ENCODE peak calls at places on chromosomes 2 and 18, in ten cellular contexts. One of them, this sample, is unnamed.

GRCh38 chr2:105261061-105261460 is 19.5 kb downstream of the GPR45 start:
- DNase-seq in lower lobe of right lung: no peak
- DNase-seq in germinal center: no peak
- DNase-seq in substantia nigra: no peak
- DNase-seq in HCT116: no peak
- DNase-seq in head of caudate nucleus: no peak
- DNase-seq in Caki2: peak; percentile 77
- DNase-seq in Right ventricle myocardium superior: no peak
- DNase-seq in HEK293T: no peak
- DNase-seq in AG04449: peak; percentile 88
- DNase-seq in this sample: no peak

GRCh38 chr2:36568533-36569246 is 29.3 kb downstream of the FEZ2 start:
- DNase-seq in AG04449: no peak
- DNase-seq in Right ventricle myocardium superior: no peak
- DNase-seq in HEK293T: no peak
- DNase-seq in HCT116: no peak
- DNase-seq in lower lobe of right lung: no peak
- DNase-seq in Caki2: no peak
- DNase-seq in substantia nigra: no peak
- DNase-seq in germinal center: no peak
- DNase-seq in head of caudate nucleus: no peak
- DNase-seq in this sample: no peak

GRCh38 chr2:232310189-232310588 is 68.4 kb upstream of the ALPP start:
- DNase-seq in AG04449: no peak
- DNase-seq in lower lobe of right lung: no peak
- DNase-seq in germinal center: no peak
- DNase-seq in HEK293T: no peak
- DNase-seq in Right ventricle myocardium superior: no peak
- DNase-seq in substantia nigra: no peak
- DNase-seq in Caki2: no peak
- DNase-seq in head of caudate nucleus: peak; percentile 58
- DNase-seq in HCT116: no peak
- DNase-seq in this sample: no peak

GRCh38 chr18:79318142-79318673 is 77.5 kb upstream of the NFATC1 start:
- DNase-seq in germinal center: no peak
- DNase-seq in lower lobe of right lung: no peak
- DNase-seq in HCT116: no peak
- DNase-seq in AG04449: no peak
- DNase-seq in Caki2: no peak
- DNase-seq in HEK293T: no peak
- DNase-seq in Right ventricle myocardium superior: no peak
- DNase-seq in head of caudate nucleus: no peak
- DNase-seq in substantia nigra: no peak
- DNase-seq in this sample: no peak

GRCh38 chr2:221731432-221731831 is 159.3 kb upstream of the EPHA4 start:
- DNase-seq in substantia nigra: no peak
- DNase-seq in lower lobe of right lung: no peak
- DNase-seq in AG04449: no peak
- DNase-seq in HCT116: no peak
- DNase-seq in HEK293T: no peak
- DNase-seq in head of caudate nucleus: no peak
- DNase-seq in Right ventricle myocardium superior: no peak
- DNase-seq in Caki2: peak; percentile 74
- DNase-seq in germinal center: no peak
- DNase-seq in this sample: no peak

GRCh38 chr2:121530210-121530562 is 494 bp upstream of the RNU4ATAC start:
- DNase-seq in germinal center: no peak
- DNase-seq in HCT116: peak; percentile 71
- DNase-seq in Right ventricle myocardium superior: peak; percentile 76
- DNase-seq in lower lobe of right lung: peak; percentile 82
- DNase-seq in substantia nigra: no peak
- DNase-seq in HEK293T: peak; percentile 74
- DNase-seq in AG04449: no peak
- DNase-seq in head of caudate nucleus: peak; percentile 69
- DNase-seq in Caki2: peak; percentile 85
- DNase-seq in this sample: no peak

GRCh38 chr2:24498121-24498520 is 7.1 kb downstream of the NCOA1 start:
- DNase-seq in HCT116: no peak
- DNase-seq in Right ventricle myocardium superior: no peak
- DNase-seq in head of caudate nucleus: no peak
- DNase-seq in germinal center: no peak
- DNase-seq in HEK293T: no peak
- DNase-seq in Caki2: no peak
- DNase-seq in lower lobe of right lung: no peak
- DNase-seq in substantia nigra: no peak
- DNase-seq in AG04449: no peak
- DNase-seq in this sample: no peak

GRCh38 chr2:217314021-217314460 is 454.2 kb upstream of the TNP1 start:
- DNase-seq in lower lobe of right lung: no peak
- DNase-seq in Right ventricle myocardium superior: no peak
- DNase-seq in Caki2: no peak
- DNase-seq in substantia nigra: no peak
- DNase-seq in AG04449: no peak
- DNase-seq in HEK293T: peak; percentile 38
- DNase-seq in germinal center: no peak
- DNase-seq in HCT116: no peak
- DNase-seq in head of caudate nucleus: no peak
- DNase-seq in this sample: no peak

GRCh38 chr2:29072251-29072650 is 2.1 kb downstream of the PCARE start:
- DNase-seq in HCT116: no peak
- DNase-seq in germinal center: no peak
- DNase-seq in Right ventricle myocardium superior: no peak
- DNase-seq in AG04449: no peak
- DNase-seq in Caki2: no peak
- DNase-seq in lower lobe of right lung: no peak
- DNase-seq in substantia nigra: no peak
- DNase-seq in head of caudate nucleus: no peak
- DNase-seq in HEK293T: no peak
- DNase-seq in this sample: no peak

GRCh38 chr2:138090330-138090729 is 126.1 kb downstream of the HNMT start:
- DNase-seq in AG04449: peak; percentile 1
- DNase-seq in Right ventricle myocardium superior: no peak
- DNase-seq in germinal center: no peak
- DNase-seq in lower lobe of right lung: no peak
- DNase-seq in substantia nigra: no peak
- DNase-seq in HEK293T: peak; percentile 17
- DNase-seq in HCT116: peak; percentile 22
- DNase-seq in head of caudate nucleus: no peak
- DNase-seq in Caki2: peak; percentile 45
- DNase-seq in this sample: no peak

GRCh38 chr18:23189099-23189498 is 53.8 kb downstream of the CABLES1 start:
- DNase-seq in Caki2: no peak
- DNase-seq in lower lobe of right lung: no peak
- DNase-seq in HCT116: no peak
- DNase-seq in germinal center: no peak
- DNase-seq in Right ventricle myocardium superior: no peak
- DNase-seq in head of caudate nucleus: no peak
- DNase-seq in HEK293T: no peak
- DNase-seq in AG04449: no peak
- DNase-seq in substantia nigra: no peak
- DNase-seq in this sample: no peak

GRCh38 chr2:165827921-165828276 is 33.9 kb upstream of the GALNT3 start:
- DNase-seq in lower lobe of right lung: no peak
- DNase-seq in Caki2: no peak
- DNase-seq in HEK293T: no peak
- DNase-seq in HCT116: no peak
- DNase-seq in germinal center: no peak
- DNase-seq in Right ventricle myocardium superior: no peak
- DNase-seq in AG04449: no peak
- DNase-seq in head of caudate nucleus: no peak
- DNase-seq in substantia nigra: no peak
- DNase-seq in this sample: no peak

GRCh38 chr2:74261204-74261864 is 62.9 kb downstream of the MTHFD2 start:
- DNase-seq in Caki2: peak; percentile 50
- DNase-seq in Right ventricle myocardium superior: no peak
- DNase-seq in lower lobe of right lung: no peak
- DNase-seq in substantia nigra: no peak
- DNase-seq in AG04449: no peak
- DNase-seq in HEK293T: no peak
- DNase-seq in HCT116: peak; percentile 31
- DNase-seq in germinal center: no peak
- DNase-seq in head of caudate nucleus: peak; percentile 62
- DNase-seq in this sample: no peak

GRCh38 chr18:48723837-48724236 is 185.0 kb downstream of the CTIF start:
- DNase-seq in HCT116: no peak
- DNase-seq in Caki2: no peak
- DNase-seq in head of caudate nucleus: no peak
- DNase-seq in lower lobe of right lung: no peak
- DNase-seq in AG04449: no peak
- DNase-seq in substantia nigra: no peak
- DNase-seq in HEK293T: no peak
- DNase-seq in germinal center: no peak
- DNase-seq in Right ventricle myocardium superior: no peak
- DNase-seq in this sample: no peak

GRCh38 chr18:51622676-51623075 is 425.2 kb upstream of the MEX3C start:
- DNase-seq in substantia nigra: no peak
- DNase-seq in AG04449: no peak
- DNase-seq in Right ventricle myocardium superior: no peak
- DNase-seq in lower lobe of right lung: no peak
- DNase-seq in HCT116: no peak
- DNase-seq in head of caudate nucleus: no peak
- DNase-seq in germinal center: no peak
- DNase-seq in Caki2: no peak
- DNase-seq in HEK293T: no peak
- DNase-seq in this sample: no peak

GRCh38 chr18:46677609-46678470 is 20.8 kb upstream of the LOXHD1 start:
- DNase-seq in Caki2: peak; percentile 4
- DNase-seq in Right ventricle myocardium superior: no peak
- DNase-seq in head of caudate nucleus: no peak
- DNase-seq in lower lobe of right lung: no peak
- DNase-seq in AG04449: no peak
- DNase-seq in substantia nigra: no peak
- DNase-seq in germinal center: peak; percentile 23
- DNase-seq in HCT116: peak; percentile 2
- DNase-seq in HEK293T: no peak
- DNase-seq in this sample: no peak

GRCh38 chr2:144517825-144518699 is 1.9 kb downstream of the ZEB2 start:
- DNase-seq in HCT116: no peak
- DNase-seq in head of caudate nucleus: no peak
- DNase-seq in Right ventricle myocardium superior: peak; percentile 39
- DNase-seq in substantia nigra: no peak
- DNase-seq in Caki2: no peak
- DNase-seq in AG04449: no peak
- DNase-seq in HEK293T: no peak
- DNase-seq in lower lobe of right lung: no peak
- DNase-seq in germinal center: peak; percentile 44
- DNase-seq in this sample: peak; percentile 47

GRCh38 chr2:201259216-201259615 is 1.1 kb upstream of the CASP8 start:
- DNase-seq in HEK293T: no peak
- DNase-seq in HCT116: no peak
- DNase-seq in germinal center: no peak
- DNase-seq in Caki2: peak; percentile 35
- DNase-seq in head of caudate nucleus: no peak
- DNase-seq in Right ventricle myocardium superior: no peak
- DNase-seq in AG04449: no peak
- DNase-seq in substantia nigra: no peak
- DNase-seq in lower lobe of right lung: no peak
- DNase-seq in this sample: no peak

GRCh38 chr2:96325038-96325883 is at the start of gene ITPRIPL1:
- DNase-seq in lower lobe of right lung: no peak
- DNase-seq in HCT116: no peak
- DNase-seq in germinal center: peak; percentile 52
- DNase-seq in HEK293T: peak; percentile 58
- DNase-seq in Caki2: no peak
- DNase-seq in AG04449: no peak
- DNase-seq in head of caudate nucleus: no peak
- DNase-seq in Right ventricle myocardium superior: no peak
- DNase-seq in substantia nigra: no peak
- DNase-seq in this sample: no peak

GRCh38 chr2:176789751-176790150 is 422.8 kb upstream of the HNRNPA3 start:
- DNase-seq in Right ventricle myocardium superior: no peak
- DNase-seq in lower lobe of right lung: no peak
- DNase-seq in head of caudate nucleus: no peak
- DNase-seq in AG04449: no peak
- DNase-seq in HEK293T: no peak
- DNase-seq in substantia nigra: no peak
- DNase-seq in Caki2: no peak
- DNase-seq in HCT116: no peak
- DNase-seq in germinal center: no peak
- DNase-seq in this sample: no peak

GRCh38 chr2:101827246-101827645 is 129.7 kb downstream of the MAP4K4 start:
- DNase-seq in Right ventricle myocardium superior: no peak
- DNase-seq in lower lobe of right lung: no peak
- DNase-seq in substantia nigra: no peak
- DNase-seq in HEK293T: no peak
- DNase-seq in germinal center: no peak
- DNase-seq in head of caudate nucleus: no peak
- DNase-seq in Caki2: peak; percentile 70
- DNase-seq in HCT116: no peak
- DNase-seq in AG04449: peak; percentile 75
- DNase-seq in this sample: no peak

GRCh38 chr2:110731064-110731463 is 1.3 kb upstream of the ACOXL start:
- DNase-seq in germinal center: no peak
- DNase-seq in lower lobe of right lung: no peak
- DNase-seq in Caki2: no peak
- DNase-seq in HEK293T: no peak
- DNase-seq in HCT116: no peak
- DNase-seq in substantia nigra: no peak
- DNase-seq in head of caudate nucleus: no peak
- DNase-seq in AG04449: no peak
- DNase-seq in Right ventricle myocardium superior: no peak
- DNase-seq in this sample: no peak

GRCh38 chr2:110852541-110853263 is 120.3 kb downstream of the ACOXL start:
- DNase-seq in Caki2: no peak
- DNase-seq in HEK293T: no peak
- DNase-seq in head of caudate nucleus: no peak
- DNase-seq in germinal center: no peak
- DNase-seq in AG04449: no peak
- DNase-seq in lower lobe of right lung: no peak
- DNase-seq in Right ventricle myocardium superior: no peak
- DNase-seq in substantia nigra: no peak
- DNase-seq in HCT116: no peak
- DNase-seq in this sample: no peak

GRCh38 chr2:21559354-21559753 is 435.6 kb downstream of the TDRD15 start:
- DNase-seq in lower lobe of right lung: no peak
- DNase-seq in head of caudate nucleus: no peak
- DNase-seq in AG04449: no peak
- DNase-seq in substantia nigra: no peak
- DNase-seq in HEK293T: no peak
- DNase-seq in germinal center: no peak
- DNase-seq in HCT116: no peak
- DNase-seq in Right ventricle myocardium superior: no peak
- DNase-seq in Caki2: no peak
- DNase-seq in this sample: no peak

GRCh38 chr2:109142416-109143210 is 13.6 kb downstream of the SH3RF3 start:
- DNase-seq in AG04449: no peak
- DNase-seq in head of caudate nucleus: no peak
- DNase-seq in substantia nigra: no peak
- DNase-seq in Caki2: no peak
- DNase-seq in lower lobe of right lung: no peak
- DNase-seq in Right ventricle myocardium superior: no peak
- DNase-seq in germinal center: no peak
- DNase-seq in HEK293T: no peak
- DNase-seq in HCT116: no peak
- DNase-seq in this sample: no peak

This sample was measured in naive B cell.